ENCODE peak calls at places on chromosome 1, in four cellular contexts. One of them, this sample, is unnamed.
A peak's percentile ranks its signal among the peaks of the same experiment; 100 is the strongest.

GRCh38 chr1:87956766-87957165 is 628.1 kb downstream of the LMO4 start:
- DNase-seq in mammary epithelial cell: no peak
- DNase-seq in lung microvascular endothelial cell: no peak
- DNase-seq in EL: peak; percentile 29
- DNase-seq in this sample: no peak

GRCh38 chr1:11787251-11787803 is 18.4 kb downstream of the MTHFR start:
- DNase-seq in mammary epithelial cell: peak; percentile 15
- DNase-seq in lung microvascular endothelial cell: no peak
- DNase-seq in EL: peak; percentile 58
- DNase-seq in this sample: no peak

GRCh38 chr1:43687301-43688108 is 19.8 kb upstream of the ST3GAL3 start:
- DNase-seq in mammary epithelial cell: no peak
- DNase-seq in lung microvascular endothelial cell: no peak
- DNase-seq in EL: no peak
- DNase-seq in this sample: no peak

GRCh38 chr1:244394346-244394745 is 57.4 kb downstream of the ADSS2 start:
- DNase-seq in mammary epithelial cell: no peak
- DNase-seq in lung microvascular endothelial cell: no peak
- DNase-seq in EL: no peak
- DNase-seq in this sample: no peak

GRCh38 chr1:115492880-115493279 is 148.9 kb upstream of the VANGL1 start:
- DNase-seq in mammary epithelial cell: peak; percentile 46
- DNase-seq in lung microvascular endothelial cell: no peak
- DNase-seq in EL: peak; percentile 63
- DNase-seq in this sample: peak; percentile 62

GRCh38 chr1:28110555-28110954 is 22.1 kb upstream of the EYA3 start:
- DNase-seq in mammary epithelial cell: peak; percentile 72
- DNase-seq in lung microvascular endothelial cell: peak; percentile 87
- DNase-seq in EL: peak; percentile 54
- DNase-seq in this sample: peak; percentile 75

GRCh38 chr1:184387871-184388670 is 1.2 kb downstream of the C1orf21 start:
- DNase-seq in mammary epithelial cell: peak; percentile 89
- DNase-seq in lung microvascular endothelial cell: peak; percentile 73
- DNase-seq in EL: peak; percentile 89
- DNase-seq in this sample: peak; percentile 91

GRCh38 chr1:25074326-25074725 is 144.2 kb upstream of the RUNX3 start:
- DNase-seq in mammary epithelial cell: no peak
- DNase-seq in lung microvascular endothelial cell: no peak
- DNase-seq in EL: no peak
- DNase-seq in this sample: no peak

GRCh38 chr1:215132156-215132555 is 49.6 kb downstream of the KCNK2 start:
- DNase-seq in mammary epithelial cell: no peak
- DNase-seq in lung microvascular endothelial cell: no peak
- DNase-seq in EL: peak; percentile 13
- DNase-seq in this sample: peak; percentile 31

GRCh38 chr1:226364129-226364899 is 43.6 kb downstream of the PARP1 start:
- DNase-seq in mammary epithelial cell: no peak
- DNase-seq in lung microvascular endothelial cell: no peak
- DNase-seq in EL: no peak
- DNase-seq in this sample: no peak

GRCh38 chr1:117036018-117036421 is 24.1 kb upstream of the TTF2 start:
- DNase-seq in mammary epithelial cell: no peak
- DNase-seq in lung microvascular endothelial cell: no peak
- DNase-seq in EL: no peak
- DNase-seq in this sample: peak; percentile 4

GRCh38 chr1:209375097-209375496 is 208.4 kb upstream of the CAMK1G start:
- DNase-seq in mammary epithelial cell: no peak
- DNase-seq in lung microvascular endothelial cell: no peak
- DNase-seq in EL: no peak
- DNase-seq in this sample: no peak